ENCODE peak calls at places on chromosomes 6 and 20, in four cellular contexts. One of them, this sample, is unnamed. For H3K4me1, the result is how much of the 10 kb centered on the place peaks cover.

GRCh38 chr6:98841114-98841513 is 6.7 kb downstream of the POU3F2 start:
- DNase-seq in cardiac muscle cell: no peak
- DNase-seq in heart right ventricle: no peak
- DNase-seq in adrenal gland: no peak
- DNase-seq in this sample: no peak

GRCh38 chr20:37803476-37804307 is 99.2 kb upstream of the VSTM2L start:
- DNase-seq in adrenal gland: no peak
- DNase-seq in cardiac muscle cell: no peak
- DNase-seq in heart right ventricle: no peak
- DNase-seq in this sample: no peak

GRCh38 chr20:33233129-33233774 is 2.5 kb upstream of the BPIFA1 start:
- DNase-seq in adrenal gland: no peak
- DNase-seq in heart right ventricle: no peak
- DNase-seq in cardiac muscle cell: peak
- DNase-seq in this sample: no peak

GRCh38 chr20:9100721-9101120 is 31.8 kb downstream of the PLCB4 start:
- DNase-seq in heart right ventricle: no peak
- DNase-seq in cardiac muscle cell: no peak
- DNase-seq in adrenal gland: no peak
- DNase-seq in this sample: no peak

GRCh38 chr20:17650301-17650761 is 31.7 kb downstream of the RRBP1 start:
- DNase-seq in cardiac muscle cell: no peak
- DNase-seq in heart right ventricle: no peak
- DNase-seq in adrenal gland: no peak
- DNase-seq in this sample: no peak

GRCh38 chr6:90621581-90621980 is 34.7 kb upstream of the MAP3K7 start:
- DNase-seq in adrenal gland: no peak
- DNase-seq in heart right ventricle: no peak
- DNase-seq in cardiac muscle cell: no peak
- DNase-seq in this sample: no peak

GRCh38 chr6:41022294-41022693 is 16.7 kb downstream of the UNC5CL start:
- DNase-seq in cardiac muscle cell: no peak
- DNase-seq in heart right ventricle: no peak
- DNase-seq in adrenal gland: no peak
- DNase-seq in this sample: no peak

GRCh38 chr6:41674231-41675000 is 36.1 kb downstream of the MDFI start:
- DNase-seq in heart right ventricle: no peak
- DNase-seq in adrenal gland: no peak
- DNase-seq in cardiac muscle cell: no peak
- DNase-seq in this sample: no peak

GRCh38 chr6:154864086-154864430 is 130.8 kb downstream of the SCAF8 start:
- DNase-seq in heart right ventricle: no peak
- DNase-seq in cardiac muscle cell: no peak
- DNase-seq in adrenal gland: no peak
- DNase-seq in this sample: no peak

GRCh38 chr6:1535295-1535694 is 74.4 kb upstream of the FOXC1 start:
- DNase-seq in heart right ventricle: no peak
- DNase-seq in cardiac muscle cell: no peak
- DNase-seq in adrenal gland: no peak
- DNase-seq in this sample: no peak

GRCh38 chr20:62011403-62011791 is 54.3 kb downstream of the TAF4 start:
- DNase-seq in heart right ventricle: no peak
- DNase-seq in cardiac muscle cell: no peak
- DNase-seq in adrenal gland: no peak
- DNase-seq in this sample: no peak

GRCh38 chr6:49915035-49915434 is 48.7 kb upstream of the CRISP1 start:
- DNase-seq in adrenal gland: peak
- DNase-seq in heart right ventricle: no peak
- DNase-seq in cardiac muscle cell: peak
- DNase-seq in this sample: no peak

DNA sequence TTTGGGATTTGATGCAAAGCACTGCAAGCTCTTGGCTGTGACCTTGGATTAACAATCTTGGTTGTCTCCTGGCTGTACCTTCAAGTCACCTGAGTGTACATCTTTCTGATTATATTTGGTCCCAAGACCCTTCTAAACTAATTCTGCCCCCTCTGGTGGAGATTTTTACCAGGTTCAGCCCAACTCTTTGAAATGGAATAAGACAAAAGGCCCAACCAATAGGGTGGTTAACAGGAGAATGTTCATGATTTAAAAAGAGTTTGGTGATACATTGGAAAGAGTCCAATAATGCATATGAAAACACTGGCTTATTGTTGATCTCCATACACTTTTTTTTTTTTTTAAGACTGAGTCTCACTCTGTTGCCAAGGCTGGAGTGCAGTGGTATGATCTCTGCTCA is 77.5 kb upstream of the CD83 start:
- DNase-seq in cardiac muscle cell: no peak
- DNase-seq in heart right ventricle: no peak
- DNase-seq in adrenal gland: no peak
- DNase-seq in this sample: no peak
- TF ChIP-seq CTCF in cardiac muscle cell: no peak
- TF ChIP-seq CTCF in heart right ventricle: no peak
- TF ChIP-seq CTCF in adrenal gland: no peak
- TF ChIP-seq CTCF in this sample: no peak

GRCh38 chr6:44059359-44060342 is 67.6 kb downstream of the MRPL14 start:
- DNase-seq in adrenal gland: peak
- DNase-seq in cardiac muscle cell: no peak
- DNase-seq in heart right ventricle: peak
- DNase-seq in this sample: no peak

GRCh38 chr6:44057238-44057930 is 69.9 kb downstream of the MRPL14 start:
- DNase-seq in heart right ventricle: no peak
- DNase-seq in cardiac muscle cell: no peak
- DNase-seq in adrenal gland: no peak
- DNase-seq in this sample: no peak

GRCh38 chr6:44057931-44058616 is 69.2 kb downstream of the MRPL14 start:
- DNase-seq in cardiac muscle cell: no peak
- DNase-seq in heart right ventricle: no peak
- DNase-seq in adrenal gland: no peak
- DNase-seq in this sample: no peak

GRCh38 chr6:44060622-44061374 is 66.5 kb downstream of the MRPL14 start:
- DNase-seq in cardiac muscle cell: no peak
- DNase-seq in adrenal gland: no peak
- DNase-seq in heart right ventricle: no peak
- DNase-seq in this sample: no peak

GRCh38 chr6:44058617-44059358 is 68.5 kb downstream of the MRPL14 start:
- DNase-seq in adrenal gland: peak
- DNase-seq in heart right ventricle: peak
- DNase-seq in cardiac muscle cell: no peak
- DNase-seq in this sample: peak
- H3K4me1 ChIP-seq in adrenal gland: under half
- H3K4me1 ChIP-seq in heart right ventricle: under half
- H3K4me1 ChIP-seq in cardiac muscle cell: under half
- H3K4me1 ChIP-seq in this sample: under half

GRCh38 chr6:10382728-10383127 is 32.1 kb downstream of the TFAP2A start:
- DNase-seq in cardiac muscle cell: no peak
- DNase-seq in adrenal gland: no peak
- DNase-seq in heart right ventricle: no peak
- DNase-seq in this sample: no peak

GRCh38 chr6:10383312-10384063 is 31.4 kb downstream of the TFAP2A start:
- DNase-seq in adrenal gland: no peak
- DNase-seq in heart right ventricle: no peak
- DNase-seq in cardiac muscle cell: no peak
- DNase-seq in this sample: no peak

GRCh38 chr6:10381830-10382208 is 33.1 kb downstream of the TFAP2A start:
- DNase-seq in cardiac muscle cell: no peak
- DNase-seq in adrenal gland: no peak
- DNase-seq in heart right ventricle: no peak
- DNase-seq in this sample: no peak

GRCh38 chr6:10382322-10382721 is 32.6 kb downstream of the TFAP2A start:
- DNase-seq in cardiac muscle cell: no peak
- DNase-seq in adrenal gland: no peak
- DNase-seq in heart right ventricle: no peak
- DNase-seq in this sample: no peak

GRCh38 chr6:10381133-10381829 is 33.6 kb downstream of the TFAP2A start:
- DNase-seq in cardiac muscle cell: peak
- DNase-seq in heart right ventricle: no peak
- DNase-seq in adrenal gland: no peak
- DNase-seq in this sample: no peak
- TF ChIP-seq CTCF in cardiac muscle cell: no peak
- TF ChIP-seq CTCF in heart right ventricle: no peak
- TF ChIP-seq CTCF in adrenal gland: no peak
- TF ChIP-seq CTCF in this sample: no peak

DNA sequence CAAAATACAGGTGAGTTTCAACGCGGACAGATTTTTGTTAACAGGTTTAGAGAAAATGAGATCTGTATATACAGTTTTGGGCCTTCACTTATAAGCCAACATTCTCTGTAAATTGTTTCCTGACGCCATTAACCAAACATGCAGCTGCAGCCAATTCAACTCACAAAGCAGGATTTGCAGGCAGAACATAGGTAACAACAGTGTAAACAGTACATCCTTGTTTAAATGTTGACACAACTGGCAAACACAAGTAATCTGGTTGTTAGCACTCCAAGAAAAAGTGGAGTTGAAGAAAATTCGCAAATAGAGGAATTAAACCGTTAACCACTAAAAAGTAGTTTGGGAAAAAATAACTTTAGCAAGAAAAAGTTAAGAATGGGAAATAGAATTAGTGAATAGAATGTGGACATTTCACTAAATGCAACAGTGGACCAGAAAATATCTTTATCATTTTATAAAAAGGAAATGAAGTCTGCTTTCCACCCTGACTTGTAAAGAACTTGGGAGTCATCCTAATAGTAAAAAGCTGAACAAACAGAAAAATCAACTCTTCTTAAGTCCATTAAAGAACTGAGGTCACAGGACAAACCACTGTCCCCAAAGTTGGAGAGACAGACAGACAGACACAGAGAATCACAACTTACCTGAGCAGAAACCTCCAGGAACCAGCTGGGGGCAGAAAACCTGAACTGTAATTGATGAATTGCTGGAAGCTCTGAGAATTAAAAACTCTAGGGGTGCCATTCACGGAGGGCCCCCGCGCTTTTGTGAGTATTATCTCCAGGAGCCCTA is 10.1 kb downstream of the SMIM28 start:
- DNase-seq in adrenal gland: no peak
- DNase-seq in cardiac muscle cell: no peak
- DNase-seq in heart right ventricle: no peak
- DNase-seq in this sample: no peak
- H3K4me1 ChIP-seq in adrenal gland: under half
- H3K4me1 ChIP-seq in cardiac muscle cell: under half
- H3K4me1 ChIP-seq in heart right ventricle: under half
- H3K4me1 ChIP-seq in this sample: under half

DNA sequence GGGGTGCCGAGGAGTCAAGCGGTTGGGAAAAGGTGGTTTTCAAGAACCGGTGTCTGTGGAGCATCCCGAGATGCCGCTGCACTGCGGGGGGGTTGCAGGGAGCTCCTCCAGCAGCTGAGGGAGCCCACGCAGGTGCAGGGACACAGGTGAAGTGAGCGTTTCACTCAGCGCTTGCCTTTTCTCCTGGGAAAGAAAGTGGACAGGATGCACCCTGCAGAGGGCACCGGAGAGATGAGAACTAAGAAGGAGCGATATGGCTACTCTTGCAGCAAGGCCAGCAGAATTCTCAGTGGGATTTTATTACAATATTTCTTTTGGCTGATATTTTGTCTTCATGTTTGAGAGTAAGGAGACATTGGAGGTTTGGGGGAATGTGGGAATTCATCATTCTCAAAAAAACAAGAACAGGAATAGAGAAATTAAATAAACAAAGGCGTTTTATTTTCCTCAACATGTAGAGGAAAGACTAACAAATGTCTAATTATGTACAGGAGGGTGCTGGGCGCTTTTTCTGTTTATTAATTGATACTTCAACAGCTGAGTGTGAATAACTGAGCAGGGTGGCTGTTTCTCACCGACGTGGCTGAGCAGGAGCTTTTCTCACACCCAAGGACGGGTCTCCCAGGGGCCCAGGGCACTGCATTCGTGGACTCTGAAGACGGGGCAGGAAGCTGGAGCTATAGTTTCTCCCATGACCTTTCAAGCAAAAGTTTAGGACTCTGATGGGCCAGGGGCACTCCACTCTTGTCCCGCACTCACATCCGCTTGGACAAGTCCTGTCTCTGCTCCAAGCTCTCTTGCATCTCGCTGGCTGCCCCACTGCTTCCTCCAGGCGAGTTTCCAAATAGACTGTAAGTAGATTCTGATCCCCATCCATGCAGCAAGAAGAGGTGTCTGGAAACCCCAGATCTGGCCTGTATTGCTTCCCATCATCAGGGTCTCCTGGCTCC is 176.1 kb downstream of the SMOC2 start:
- DNase-seq in adrenal gland: peak
- DNase-seq in heart right ventricle: no peak
- DNase-seq in cardiac muscle cell: no peak
- DNase-seq in this sample: no peak
- TF ChIP-seq CTCF in adrenal gland: peak
- TF ChIP-seq CTCF in heart right ventricle: peak
- TF ChIP-seq CTCF in cardiac muscle cell: peak
- TF ChIP-seq CTCF in this sample: no peak